ENCODE peak calls at places on chromosomes 12 and 14, in seven cellular contexts. B, F, U, W, D, H and J are unnamed samples.

GRCh38 chr12:57127101-57127709 is 1.1 kb upstream of the LRP1 start:
- DNase-seq in B (peak), F (peak), U (peak), W (no peak), D (peak), H (no peak), J (no peak)

GRCh38 chr12:8088574-8088973 is 6.5 kb downstream of the NECAP1 start:
- DNase-seq in B (no peak), F (no peak), U (no peak), W (peak), D (no peak), H (no peak), J (peak)

GRCh38 chr14:104293231-104293841 is 154.9 kb downstream of the KIF26A start:
- DNase-seq in B (no peak), F (no peak), U (no peak), W (no peak), D (no peak), H (no peak), J (no peak)

GRCh38 chr14:51328942-51329350 is 88.9 kb downstream of the TMX1 start:
- DNase-seq in B (no peak), F (no peak), U (no peak), W (no peak), D (no peak), H (no peak), J (no peak)

GRCh38 chr14:73250317-73250713 is 13.0 kb downstream of the PAPLN start:
- DNase-seq in B (no peak), F (no peak), U (no peak), W (no peak), D (no peak), H (no peak), J (no peak)

GRCh38 chr14:38197001-38197760 is 10.5 kb upstream of the SSTR1 start:
- DNase-seq in B (no peak), F (no peak), U (no peak), W (no peak), D (no peak), H (no peak), J (no peak)

GRCh38 chr14:36450550-36450949 is 69.5 kb downstream of the NKX2-1 start:
- DNase-seq in B (no peak), F (peak), U (no peak), W (no peak), D (no peak), H (no peak), J (no peak)

GRCh38 chr14:35851823-35852222 is 25.7 kb downstream of the BRMS1L start:
- DNase-seq in B (no peak), F (no peak), U (no peak), W (no peak), D (no peak), H (no peak), J (no peak)

DNA sequence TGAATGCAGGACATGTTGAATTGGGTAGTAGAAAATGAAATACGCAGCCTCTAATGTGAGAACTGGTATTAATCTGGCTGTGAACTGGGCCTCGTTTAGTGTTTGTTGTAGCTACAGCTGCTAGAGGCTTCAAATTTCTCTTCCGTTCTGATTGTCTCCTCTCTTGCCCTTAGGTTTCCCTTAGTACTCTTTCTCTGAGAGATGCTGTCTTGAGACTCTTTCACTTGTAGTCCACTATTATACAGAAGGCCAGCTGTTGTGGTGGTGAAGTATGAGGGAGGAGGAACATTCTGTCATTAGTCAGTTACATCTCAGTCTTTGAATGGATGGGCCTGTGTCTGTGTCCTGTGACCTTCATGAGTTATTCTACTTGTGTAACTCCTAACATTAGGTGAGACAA is 322.0 kb downstream of the TMTC2 start:
- DNase-seq in B (no peak), F (no peak), U (no peak), W (no peak), D (no peak), H (no peak), J (no peak)
- TF ChIP-seq TAF1 in B (no peak), F (no peak), U (no peak), W (no peak), D (no peak), H (no peak), J (no peak)

GRCh38 chr12:1575799-1576401 is 18.5 kb downstream of the FBXL14 start:
- DNase-seq in B (no peak), F (no peak), U (no peak), W (no peak), D (peak), H (no peak), J (no peak)

GRCh38 chr12:1575287-1575798 is 19.0 kb downstream of the FBXL14 start:
- DNase-seq in B (no peak), F (no peak), U (no peak), W (no peak), D (peak), H (no peak), J (no peak)

GRCh38 chr12:1574863-1575254 is 19.5 kb downstream of the FBXL14 start:
- DNase-seq in B (no peak), F (no peak), U (no peak), W (no peak), D (no peak), H (no peak), J (no peak)

GRCh38 chr12:1573960-1574862 is 20.2 kb downstream of the FBXL14 start:
- DNase-seq in B (no peak), F (no peak), U (no peak), W (no peak), D (peak), H (no peak), J (no peak)

GRCh38 chr12:1576410-1577240 is 17.8 kb downstream of the FBXL14 start:
- DNase-seq in B (no peak), F (no peak), U (no peak), W (no peak), D (peak), H (no peak), J (no peak)
- TF ChIP-seq TAF1 in B (no peak), F (no peak), U (no peak), W (no peak), D (no peak), H (no peak), J (no peak)

DNA sequence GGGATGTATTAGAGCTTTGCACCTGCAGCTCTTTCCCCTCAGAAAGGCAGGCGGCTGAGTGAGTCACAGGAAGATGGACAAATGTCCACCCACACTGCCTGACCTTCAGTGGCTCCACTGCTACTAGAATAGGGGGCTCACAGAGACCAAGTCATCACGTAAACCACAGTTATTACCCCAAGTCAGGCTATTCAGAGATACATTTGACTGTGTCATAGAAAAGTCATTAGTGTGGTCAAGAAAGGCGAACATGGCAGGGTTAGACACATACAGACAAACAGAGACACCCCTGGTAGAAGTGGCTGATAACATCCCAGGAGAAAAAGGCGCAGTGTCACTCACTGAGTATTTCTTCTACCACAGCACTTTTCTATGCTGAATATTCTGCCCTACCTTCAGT is 36.0 kb downstream of the GCH1 start:
- DNase-seq in B (peak), F (no peak), U (no peak), W (no peak), D (no peak), H (no peak), J (no peak)
- TF ChIP-seq TAF1 in B (no peak), F (no peak), U (no peak), W (no peak), D (no peak), H (no peak), J (no peak)

GRCh38 chr12:65122661-65123060 is 1.6 kb upstream of the WIF1 start:
- DNase-seq in B (no peak), F (no peak), U (no peak), W (no peak), D (no peak), H (no peak), J (no peak)

GRCh38 chr12:65123435-65124063 is 2.4 kb upstream of the WIF1 start:
- DNase-seq in B (peak), F (no peak), U (no peak), W (no peak), D (peak), H (peak), J (no peak)

GRCh38 chr12:65119063-65119462 is 2.0 kb downstream of the WIF1 start:
- DNase-seq in B (no peak), F (no peak), U (no peak), W (no peak), D (no peak), H (no peak), J (no peak)

GRCh38 chr12:65121956-65122469 is 908 bp upstream of the WIF1 start:
- DNase-seq in B (no peak), F (no peak), U (no peak), W (no peak), D (no peak), H (no peak), J (no peak)

GRCh38 chr12:65121049-65121955 is at the start of gene WIF1:
- DNase-seq in B (no peak), F (no peak), U (peak), W (no peak), D (peak), H (no peak), J (peak)
- TF ChIP-seq TAF1 in B (no peak), F (no peak), U (no peak), W (no peak), D (no peak), H (no peak), J (no peak)